ENCODE peak calls at places on chromosomes 5 and 9, in four cellular contexts. One of them, this sample, is unnamed.

GRCh38 chr5:124860271-124860670 is 113.8 kb upstream of the ZNF608 start:
- DNase-seq in GM12878: no peak
- DNase-seq in HEK293T: no peak
- DNase-seq in HepG2: no peak
- DNase-seq in this sample: no peak

GRCh38 chr9:114898741-114899140 is 31.6 kb downstream of the TNFSF8 start:
- DNase-seq in GM12878: no peak
- DNase-seq in HEK293T: no peak
- DNase-seq in HepG2: no peak
- DNase-seq in this sample: no peak

GRCh38 chr5:137561572-137561971 is 62.4 kb upstream of the SPOCK1 start:
- DNase-seq in GM12878: no peak
- DNase-seq in HEK293T: no peak
- DNase-seq in HepG2: no peak
- DNase-seq in this sample: no peak

GRCh38 chr9:136083558-136084190 is 11.4 kb downstream of the NACC2 start:
- DNase-seq in GM12878: no peak
- DNase-seq in HEK293T: no peak
- DNase-seq in HepG2: no peak
- DNase-seq in this sample: no peak

GRCh38 chr5:66958126-66958983 is 238.2 kb downstream of the CD180 start:
- DNase-seq in GM12878: no peak
- DNase-seq in HEK293T: no peak
- DNase-seq in HepG2: no peak
- DNase-seq in this sample: no peak

GRCh38 chr9:137398561-137399468 is 24.1 kb downstream of the EXD3 start:
- DNase-seq in GM12878: no peak
- DNase-seq in HEK293T: no peak
- DNase-seq in HepG2: no peak
- DNase-seq in this sample: no peak

GRCh38 chr5:25448190-25448621 is 803.4 kb upstream of the CDH10 start:
- DNase-seq in GM12878: no peak
- DNase-seq in HEK293T: no peak
- DNase-seq in HepG2: no peak
- DNase-seq in this sample: no peak

GRCh38 chr5:137286025-137286610 is 213.0 kb downstream of the SPOCK1 start:
- DNase-seq in GM12878: no peak
- DNase-seq in HEK293T: no peak
- DNase-seq in HepG2: no peak
- DNase-seq in this sample: no peak

GRCh38 chr9:34363619-34364351 is 12.9 kb downstream of the MYORG start:
- DNase-seq in GM12878: no peak
- DNase-seq in HEK293T: no peak
- DNase-seq in HepG2: no peak
- DNase-seq in this sample: no peak

GRCh38 chr9:83061036-83061435 is 1.9 kb downstream of the RASEF start:
- DNase-seq in GM12878: no peak
- DNase-seq in HEK293T: no peak
- DNase-seq in HepG2: no peak
- DNase-seq in this sample: no peak

GRCh38 chr5:180807654-180808414 is 5.2 kb upstream of the MGAT1 start:
- DNase-seq in GM12878: no peak
- DNase-seq in HEK293T: no peak
- DNase-seq in HepG2: no peak
- DNase-seq in this sample: no peak

GRCh38 chr5:173670791-173671120 is 54.3 kb upstream of the BOD1 start:
- DNase-seq in GM12878: no peak
- DNase-seq in HEK293T: no peak
- DNase-seq in HepG2: no peak
- DNase-seq in this sample: no peak

GRCh38 chr9:82593436-82593835 is 469.5 kb downstream of the RASEF start:
- DNase-seq in GM12878: no peak
- DNase-seq in HEK293T: no peak
- DNase-seq in HepG2: no peak
- DNase-seq in this sample: no peak

GRCh38 chr9:90141723-90142122 is 500.9 kb downstream of the DIRAS2 start:
- DNase-seq in GM12878: no peak
- DNase-seq in HEK293T: peak
- DNase-seq in HepG2: peak
- DNase-seq in this sample: peak

GRCh38 chr5:37576496-37576895 is 197.4 kb downstream of the WDR70 start:
- DNase-seq in GM12878: no peak
- DNase-seq in HEK293T: no peak
- DNase-seq in HepG2: no peak
- DNase-seq in this sample: no peak

GRCh38 chr9:107740088-107740980 is 250.8 kb upstream of the KLF4 start:
- DNase-seq in GM12878: no peak
- DNase-seq in HEK293T: no peak
- DNase-seq in HepG2: no peak
- DNase-seq in this sample: no peak

GRCh38 chr9:137611623-137612609 is 6.4 kb downstream of the ARRDC1 start:
- DNase-seq in GM12878: no peak
- DNase-seq in HEK293T: no peak
- DNase-seq in HepG2: peak
- DNase-seq in this sample: peak

GRCh38 chr9:108634669-108635462 is 220.9 kb downstream of the ACTL7B start:
- DNase-seq in GM12878: no peak
- DNase-seq in HEK293T: no peak
- DNase-seq in HepG2: no peak
- DNase-seq in this sample: no peak

GRCh38 chr5:96517294-96517693 is 84.2 kb upstream of the PCSK1 start:
- DNase-seq in GM12878: no peak
- DNase-seq in HEK293T: no peak
- DNase-seq in HepG2: no peak
- DNase-seq in this sample: no peak

GRCh38 chr9:82961504-82962125 is 101.3 kb downstream of the RASEF start:
- DNase-seq in GM12878: peak
- DNase-seq in HEK293T: peak
- DNase-seq in HepG2: peak
- DNase-seq in this sample: peak

GRCh38 chr5:43161244-43161643 is 30.8 kb upstream of the NIM1K start:
- DNase-seq in GM12878: no peak
- DNase-seq in HEK293T: no peak
- DNase-seq in HepG2: no peak
- DNase-seq in this sample: no peak

GRCh38 chr5:113092683-113093082 is 116.1 kb downstream of the DCP2 start:
- DNase-seq in GM12878: no peak
- DNase-seq in HEK293T: no peak
- DNase-seq in HepG2: no peak
- DNase-seq in this sample: no peak

GRCh38 chr9:117412841-117413240 is 2.0 kb downstream of the ASTN2 start:
- DNase-seq in GM12878: no peak
- DNase-seq in HEK293T: no peak
- DNase-seq in HepG2: no peak
- DNase-seq in this sample: no peak

GRCh38 chr9:126116351-126117157 is 210.1 kb upstream of the MVB12B start:
- DNase-seq in GM12878: no peak
- DNase-seq in HEK293T: no peak
- DNase-seq in HepG2: no peak
- DNase-seq in this sample: no peak
- TF ChIP-seq FOXK2 in GM12878: no peak
- TF ChIP-seq FOXK2 in HEK293T: no peak
- TF ChIP-seq FOXK2 in HepG2: no peak
- TF ChIP-seq FOXK2 in this sample: no peak

GRCh38 chr9:130943780-130944179 is 4.7 kb upstream of the FIBCD1 start:
- DNase-seq in GM12878: no peak
- DNase-seq in HEK293T: no peak
- DNase-seq in HepG2: no peak
- DNase-seq in this sample: no peak

GRCh38 chr9:130942679-130943078 is 3.6 kb upstream of the FIBCD1 start:
- DNase-seq in GM12878: no peak
- DNase-seq in HEK293T: no peak
- DNase-seq in HepG2: no peak
- DNase-seq in this sample: no peak

GRCh38 chr9:130943226-130943625 is 4.2 kb upstream of the FIBCD1 start:
- DNase-seq in GM12878: no peak
- DNase-seq in HEK293T: no peak
- DNase-seq in HepG2: no peak
- DNase-seq in this sample: no peak

GRCh38 chr9:130940693-130941576 is 1.9 kb upstream of the FIBCD1 start:
- DNase-seq in GM12878: no peak
- DNase-seq in HEK293T: peak
- DNase-seq in HepG2: peak
- DNase-seq in this sample: peak

DNA sequence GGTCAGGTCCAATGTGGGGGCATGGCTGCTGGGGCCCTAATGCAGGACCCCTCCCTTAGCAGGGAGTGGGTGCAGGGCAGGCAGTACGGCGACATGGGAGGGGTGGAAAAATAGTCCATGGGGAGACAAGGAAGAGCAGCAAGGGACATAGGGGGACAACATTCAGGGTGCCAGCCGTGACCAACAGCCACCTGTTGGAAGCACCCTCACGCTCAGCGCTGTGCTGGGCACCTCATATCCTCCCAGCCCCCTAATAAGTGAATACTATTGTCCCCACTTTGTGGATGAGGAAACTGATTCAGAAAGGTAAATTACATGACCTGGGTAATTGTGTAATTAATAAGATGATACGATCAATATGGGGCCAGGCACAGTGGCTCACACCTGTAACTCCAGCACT is 3.0 kb upstream of the FIBCD1 start:
- DNase-seq in GM12878: no peak
- DNase-seq in HEK293T: no peak
- DNase-seq in HepG2: no peak
- DNase-seq in this sample: no peak
- TF ChIP-seq FOXK2 in GM12878: no peak
- TF ChIP-seq FOXK2 in HEK293T: no peak
- TF ChIP-seq FOXK2 in HepG2: no peak
- TF ChIP-seq FOXK2 in this sample: no peak

DNA sequence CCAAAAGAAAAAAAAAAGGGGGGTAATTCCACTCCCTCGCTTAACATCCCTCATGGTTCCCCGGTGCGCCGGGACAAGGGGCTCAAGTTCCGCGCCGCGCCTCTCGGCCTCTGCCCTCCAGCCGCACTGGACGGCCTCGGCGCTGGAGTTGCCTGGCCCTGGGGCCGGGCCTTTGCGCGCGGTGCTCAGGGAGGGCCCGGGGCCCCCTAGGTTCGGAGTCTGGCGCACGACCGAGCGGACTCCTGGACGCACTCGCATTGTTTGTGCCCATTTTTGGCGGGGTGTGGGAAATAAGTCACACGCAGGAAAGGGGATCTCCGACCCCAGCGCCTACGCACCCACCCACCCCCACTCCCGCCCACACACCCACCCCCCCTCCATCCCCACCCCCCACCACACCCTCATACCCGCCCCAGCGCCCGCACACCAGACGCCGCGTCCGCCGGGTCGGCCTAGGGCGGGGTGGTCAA is 381 bp downstream of the MED22 start:
- DNase-seq in GM12878: peak
- DNase-seq in HEK293T: peak
- DNase-seq in HepG2: no peak
- DNase-seq in this sample: peak
- TF ChIP-seq FOXK2 in GM12878: no peak
- TF ChIP-seq FOXK2 in HEK293T: no peak
- TF ChIP-seq FOXK2 in HepG2: no peak
- TF ChIP-seq FOXK2 in this sample: no peak

DNA sequence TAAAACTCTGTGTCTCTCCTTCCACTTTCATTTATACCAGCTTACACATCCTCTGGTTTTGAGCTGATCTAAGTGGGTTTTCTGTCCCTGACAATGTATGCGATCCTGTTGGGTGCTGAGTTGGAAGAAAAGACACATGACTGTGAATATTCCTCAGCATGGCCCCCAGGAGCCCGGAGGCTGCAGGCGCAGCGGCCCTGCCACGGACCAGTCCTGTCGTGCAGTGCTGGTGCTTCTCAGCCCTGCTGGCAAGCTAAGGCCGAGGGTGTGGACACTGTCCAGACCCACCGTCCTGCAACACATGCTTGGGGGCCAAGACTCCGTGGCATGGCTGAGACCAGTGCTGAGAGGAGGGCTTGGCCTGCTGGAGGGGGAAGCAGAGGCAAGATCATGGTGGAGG is 328.9 kb upstream of the IRX2 start:
- DNase-seq in GM12878: no peak
- DNase-seq in HEK293T: no peak
- DNase-seq in HepG2: no peak
- DNase-seq in this sample: no peak
- TF ChIP-seq FOXK2 in GM12878: no peak
- TF ChIP-seq FOXK2 in HEK293T: no peak
- TF ChIP-seq FOXK2 in HepG2: no peak
- TF ChIP-seq FOXK2 in this sample: no peak

GRCh38 chr9:128504485-128505413 is at the start of gene GLE1:
- DNase-seq in GM12878: peak
- DNase-seq in HEK293T: peak
- DNase-seq in HepG2: peak
- DNase-seq in this sample: peak

GRCh38 chr9:128499920-128500319 is 4.6 kb upstream of the GLE1 start:
- DNase-seq in GM12878: no peak
- DNase-seq in HEK293T: no peak
- DNase-seq in HepG2: no peak
- DNase-seq in this sample: no peak

GRCh38 chr9:128503870-128504269 is 649 bp upstream of the GLE1 start:
- DNase-seq in GM12878: no peak
- DNase-seq in HEK293T: no peak
- DNase-seq in HepG2: no peak
- DNase-seq in this sample: no peak

GRCh38 chr9:128505414-128505765 is 871 bp downstream of the GLE1 start:
- DNase-seq in GM12878: no peak
- DNase-seq in HEK293T: no peak
- DNase-seq in HepG2: no peak
- DNase-seq in this sample: no peak
- TF ChIP-seq FOXK2 in GM12878: no peak
- TF ChIP-seq FOXK2 in HEK293T: no peak
- TF ChIP-seq FOXK2 in HepG2: no peak
- TF ChIP-seq FOXK2 in this sample: no peak